ENCODE peak calls at places on chromosomes 5 and 9, in five cellular contexts. L is pancreas; B is upper lobe of right lung; T is fibroblast of the aortic adventitia; Q is central memory CD4-positive, alpha-beta T cell. S is an unnamed sample.

GRCh38 chr5:33043598-33043997 is 332.5 kb downstream of the NPR3 start:
- DNase-seq in L (no peak), B (no peak), T (no peak), Q (no peak), S (no peak)

GRCh38 chr9:125203259-125203658 is 2.9 kb downstream of the RABEPK start:
- DNase-seq in L (no peak), B (no peak), T (no peak), Q (no peak), S (no peak)

GRCh38 chr5:140882591-140882899 is 621 bp downstream of the PCDHA13 start:
- DNase-seq in L (no peak), B (no peak), T (no peak), Q (no peak), S (peak)

GRCh38 chr5:141508808-141509611 is 20.1 kb downstream of the PCDHGC5 start:
- DNase-seq in L (no peak), B (no peak), T (peak), Q (no peak), S (no peak)

GRCh38 chr5:115542651-115543364 is 1.8 kb downstream of the FEM1C start:
- DNase-seq in L (no peak), B (no peak), T (no peak), Q (no peak), S (no peak)

GRCh38 chr9:15416880-15417279 is 5.8 kb upstream of the SNAPC3 start:
- DNase-seq in L (peak), B (no peak), T (peak), Q (peak), S (no peak)

GRCh38 chr5:7763621-7764072 is 87.3 kb downstream of the CFAP90 start:
- DNase-seq in L (no peak), B (no peak), T (no peak), Q (no peak), S (no peak)

GRCh38 chr5:122311888-122312669 is at the start of gene SNCAIP:
- DNase-seq in L (peak), B (peak), T (peak), Q (no peak), S (no peak)

GRCh38 chr5:28734396-28734795 is 1696.0 kb upstream of the CDH9 start:
- DNase-seq in L (no peak), B (no peak), T (no peak), Q (no peak), S (no peak)

GRCh38 chr5:36637101-36637500 is 30.7 kb downstream of the SLC1A3 start:
- DNase-seq in L (no peak), B (no peak), T (no peak), Q (no peak), S (no peak)

GRCh38 chr5:122726990-122727616 is 47.8 kb upstream of the SNX2 start:
- DNase-seq in L (no peak), B (no peak), T (peak), Q (no peak), S (no peak)

GRCh38 chr5:67870662-67871061 is 344.9 kb upstream of the PIK3R1 start:
- DNase-seq in L (no peak), B (no peak), T (no peak), Q (no peak), S (no peak)

GRCh38 chr9:77486968-77487367 is 161.2 kb downstream of the GNA14 start:
- DNase-seq in L (no peak), B (no peak), T (no peak), Q (no peak), S (no peak)

GRCh38 chr5:166382031-166382430 is 1909.4 kb upstream of the WWC1 start:
- DNase-seq in L (no peak), B (no peak), T (no peak), Q (no peak), S (peak)

GRCh38 chr5:120886351-120886860 is 422.3 kb downstream of the PRR16 start:
- DNase-seq in L (no peak), B (no peak), T (no peak), Q (no peak), S (no peak)

GRCh38 chr5:56496581-56497063 is 263.5 kb upstream of the ANKRD55 start:
- DNase-seq in L (no peak), B (no peak), T (no peak), Q (no peak), S (no peak)

GRCh38 chr5:9339206-9339818 is 206.6 kb downstream of the SEMA5A start:
- DNase-seq in L (no peak), B (no peak), T (no peak), Q (no peak), S (peak)

S was measured in iPS DF 6.9.